ENCODE peak calls at places on chromosome 16, in six cellular contexts. G is CD4-positive, CD25-positive, alpha-beta regulatory T cell; J is foreskin melanocyte; A is heart left ventricle; B is cortex of kidney; O is activated CD8-positive, alpha-beta memory T cell treated with anti-CD3 and anti-CD28 coated beads for 1 hour. M is an unnamed sample.

GRCh38 chr16:12535535-12536411 is 267.9 kb downstream of the CPPED1 start:
- DNase-seq in G (no peak), J (no peak), A (no peak), B (no peak), O (no peak), M (peak)

GRCh38 chr16:16071631-16072244 is 122.3 kb downstream of the ABCC1 start:
- DNase-seq in G (no peak), J (no peak), A (peak), B (no peak), O (no peak), M (no peak)

GRCh38 chr16:87453326-87453725 is 39.5 kb downstream of the ZCCHC14 start:
- DNase-seq in G (no peak), J (no peak), A (no peak), B (no peak), O (no peak), M (no peak)

GRCh38 chr16:22008215-22009142 is 568 bp downstream of the MOSMO start:
- DNase-seq in G (peak), J (no peak), A (peak), B (no peak), O (no peak), M (no peak)

GRCh38 chr16:2960183-2961010 is 3.7 kb upstream of the KREMEN2 start:
- DNase-seq in G (no peak), J (no peak), A (no peak), B (no peak), O (no peak), M (no peak)

GRCh38 chr16:89972244-89973234 is 24.0 kb downstream of the DEF8 start:
- DNase-seq in G (peak), J (peak), A (peak), B (no peak), O (peak), M (peak)

GRCh38 chr16:70664325-70665112 is 18.2 kb downstream of the IL34 start:
- DNase-seq in G (no peak), J (no peak), A (no peak), B (no peak), O (no peak), M (no peak)

GRCh38 chr16:82432261-82432660 is 194.5 kb upstream of the CDH13 start:
- DNase-seq in G (no peak), J (no peak), A (no peak), B (no peak), O (no peak), M (no peak)

GRCh38 chr16:57185446-57185944 is 344 bp downstream of the PSME3IP1 start:
- DNase-seq in G (no peak), J (peak), A (peak), B (no peak), O (no peak), M (no peak)

GRCh38 chr16:86383488-86384262 is 126.7 kb upstream of the FOXF1 start:
- DNase-seq in G (no peak), J (peak), A (no peak), B (no peak), O (no peak), M (no peak)

GRCh38 chr16:85369741-85370528 is 243.2 kb upstream of the GSE1 start:
- DNase-seq in G (peak), J (peak), A (no peak), B (no peak), O (no peak), M (peak)

GRCh38 chr16:67966549-67967182 is 1.8 kb downstream of the SLC12A4 start:
- DNase-seq in G (no peak), J (no peak), A (no peak), B (no peak), O (no peak), M (no peak)

GRCh38 chr16:12459993-12460392 is 343.7 kb downstream of the CPPED1 start:
- DNase-seq in G (no peak), J (no peak), A (no peak), B (no peak), O (no peak), M (no peak)

GRCh38 chr16:85112364-85112763 is at the start of gene CIBAR2:
- DNase-seq in G (no peak), J (no peak), A (no peak), B (no peak), O (no peak), M (no peak)

GRCh38 chr16:68216240-68216639 is 19.7 kb downstream of the ESRP2 start:
- DNase-seq in G (no peak), J (no peak), A (no peak), B (no peak), O (no peak), M (no peak)

GRCh38 chr16:578870-579405 is 9.2 kb downstream of the PIGQ start:
- DNase-seq in G (peak), J (no peak), A (peak), B (no peak), O (no peak), M (peak)

GRCh38 chr16:75304521-75305363 is 53.3 kb upstream of the BCAR1 start:
- DNase-seq in G (no peak), J (no peak), A (peak), B (no peak), O (no peak), M (no peak)

GRCh38 chr16:56482667-56483236 is 31.4 kb downstream of the OGFOD1 start:
- DNase-seq in G (no peak), J (no peak), A (no peak), B (no peak), O (no peak), M (no peak)